ENCODE peak calls at places on chromosome 7, in five cellular contexts. U is SK-N-SH, A is K562, G is GM12878, X is HepG2. W is an unnamed sample.

GRCh38 chr7:132720835-132721234 is 144.6 kb upstream of the PLXNA4 start:
- DNase-seq in U (no peak), A (no peak), G (no peak), X (no peak), W (no peak)

GRCh38 chr7:95004618-95005282 is 97.4 kb downstream of the PPP1R9A start:
- DNase-seq in A (no peak), U (peak; percentile 23), X (no peak), G (no peak), W (no peak)

GRCh38 chr7:25849361-25850184 is 302.4 kb upstream of the NFE2L3 start:
- DNase-seq in X (peak; percentile 48), G (no peak), U (no peak), A (no peak), W (peak; percentile 26)

GRCh38 chr7:81140775-81141174 is 221.9 kb upstream of the SEMA3C start:
- DNase-seq in X (no peak), G (no peak), A (no peak), U (peak; percentile 14), W (no peak)

GRCh38 chr7:18430810-18431209 is 64.7 kb upstream of the HDAC9 start:
- DNase-seq in U (no peak), G (no peak), X (no peak), A (no peak), W (no peak)

GRCh38 chr7:85890244-85890811 is 703.5 kb upstream of the SEMA3D start:
- DNase-seq in A (no peak), U (peak; percentile 48), G (no peak), X (peak; percentile 39), W (peak; percentile 34)

GRCh38 chr7:32073533-32073932 is 3.3 kb upstream of the PDE1C start:
- DNase-seq in G (no peak), X (no peak), U (no peak), A (no peak), W (no peak)

GRCh38 chr7:100572949-100573675 is 588 bp downstream of the SAP25 start:
- DNase-seq in X (no peak), U (peak; percentile 37), A (no peak), G (no peak), W (no peak)

GRCh38 chr7:192701-193536 is 548 bp downstream of the FAM20C start:
- DNase-seq in G (no peak), X (no peak), U (peak; percentile 79), A (no peak), W (no peak)

GRCh38 chr7:16071246-16071857 is 350.0 kb downstream of the CRPPA start:
- DNase-seq in X (peak; percentile 50), A (peak; percentile 59), U (peak; percentile 39), G (no peak), W (peak; percentile 61)

GRCh38 chr7:1298051-1298937 is 65.6 kb downstream of the UNCX start:
- DNase-seq in U (peak; percentile 59), A (no peak), G (no peak), X (no peak), W (no peak)

GRCh38 chr7:79199961-79200360 is 253.5 kb downstream of the MAGI2 start:
- DNase-seq in U (no peak), X (no peak), G (no peak), A (no peak), W (no peak)

GRCh38 chr7:5634107-5634950 is 147.1 kb downstream of the RNF216 start:
- DNase-seq in G (no peak), U (peak; percentile 93), A (no peak), X (no peak), W (no peak)

GRCh38 chr7:2632717-2633537 is 1.1 kb downstream of the TTYH3 start:
- DNase-seq in A (no peak), U (peak; percentile 80), G (no peak), X (no peak), W (peak; percentile 57)

GRCh38 chr7:17318146-17318545 is 19.7 kb downstream of the AHR start:
- DNase-seq in G (no peak), U (no peak), A (no peak), X (no peak), W (no peak)

GRCh38 chr7:35736725-35737124 is 41.8 kb upstream of the HERPUD2 start:
- DNase-seq in U (no peak), G (no peak), X (peak; percentile 85), A (no peak), W (peak; percentile 23)

GRCh38 chr7:54810401-54810800 is 51.4 kb upstream of the SEC61G start:
- DNase-seq in U (no peak), A (no peak), X (no peak), G (no peak), W (no peak)

GRCh38 chr7:98398567-98399372 is 2.1 kb downstream of the BAIAP2L1 start:
- DNase-seq in X (no peak), A (no peak), U (no peak), G (no peak), W (no peak)

GRCh38 chr7:134419085-134419484 is 39.8 kb downstream of the AKR1B1 start:
- DNase-seq in X (peak; percentile 20), G (no peak), A (no peak), U (no peak), W (no peak)

GRCh38 chr7:7920481-7920880 is 48.1 kb upstream of the GLCCI1 start:
- DNase-seq in U (no peak), X (no peak), G (peak; percentile 76), A (no peak), W (no peak)

GRCh38 chr7:132028144-132028920 is 471.9 kb upstream of the PODXL start:
- DNase-seq in G (no peak), U (no peak), A (no peak), X (no peak), W (no peak)

GRCh38 chr7:36100293-36100692 is 52.8 kb upstream of the EEPD1 start:
- DNase-seq in A (no peak), U (no peak), X (no peak), G (no peak), W (no peak)

GRCh38 chr7:80361948-80362347 is 149.9 kb downstream of the GNAT3 start:
- DNase-seq in X (peak; percentile 28), U (no peak), G (no peak), A (no peak), W (no peak)

GRCh38 chr7:86933295-86933845 is 126.1 kb downstream of the ELAPOR2 start:
- DNase-seq in G (no peak), U (no peak), A (peak; percentile 14), X (no peak), W (no peak)

GRCh38 chr7:12979181-12979580 is 291.7 kb downstream of the ARL4A start:
- DNase-seq in X (no peak), U (no peak), G (no peak), A (no peak), W (no peak)

GRCh38 chr7:155992538-155992937 is 180.3 kb upstream of the SHH start:
- DNase-seq in X (no peak), A (no peak), G (no peak), U (no peak), W (no peak)

GRCh38 chr7:47380325-47381131 is 201.4 kb downstream of the TNS3 start:
- DNase-seq in G (no peak), U (no peak), A (no peak), X (peak; percentile 48), W (peak; percentile 29)

GRCh38 chr7:105800849-105801534 is 75.4 kb downstream of the ATXN7L1 start:
- DNase-seq in X (no peak), G (no peak), A (no peak), U (no peak), W (no peak)

GRCh38 chr7:79357101-79357500 is 96.4 kb downstream of the MAGI2 start:
- DNase-seq in U (no peak), G (no peak), A (no peak), X (no peak), W (no peak)

GRCh38 chr7:55019329-55019690 is 493 bp downstream of the EGFR start:
- DNase-seq in X (no peak), G (no peak), A (no peak), U (no peak), W (no peak)

GRCh38 chr7:157088136-157088535 is 50.6 kb upstream of the UBE3C start:
- DNase-seq in X (no peak), A (peak; percentile 11), G (no peak), U (no peak), W (no peak)

GRCh38 chr7:155422151-155422550 is 35.8 kb upstream of the EN2 start:
- DNase-seq in A (no peak), X (no peak), G (no peak), U (no peak), W (no peak)

GRCh38 chr7:23020742-23021401 is 6.9 kb upstream of the HYCC1 start:
- DNase-seq in A (no peak), U (no peak), X (no peak), G (no peak), W (no peak)
- TF ChIP-seq REST in A (no peak), U (no peak), X (no peak), G (no peak), W (no peak)

GRCh38 chr7:116236020-116236630 is 25.8 kb downstream of the TES start:
- DNase-seq in U (peak; percentile 35), G (no peak), A (peak; percentile 40), X (peak; percentile 51), W (peak; percentile 60)
- TF ChIP-seq RAD21 in U (peak; percentile 93), G (peak; percentile 76), A (peak; percentile 82), X (peak; percentile 37), W (peak; percentile 89)

DNA sequence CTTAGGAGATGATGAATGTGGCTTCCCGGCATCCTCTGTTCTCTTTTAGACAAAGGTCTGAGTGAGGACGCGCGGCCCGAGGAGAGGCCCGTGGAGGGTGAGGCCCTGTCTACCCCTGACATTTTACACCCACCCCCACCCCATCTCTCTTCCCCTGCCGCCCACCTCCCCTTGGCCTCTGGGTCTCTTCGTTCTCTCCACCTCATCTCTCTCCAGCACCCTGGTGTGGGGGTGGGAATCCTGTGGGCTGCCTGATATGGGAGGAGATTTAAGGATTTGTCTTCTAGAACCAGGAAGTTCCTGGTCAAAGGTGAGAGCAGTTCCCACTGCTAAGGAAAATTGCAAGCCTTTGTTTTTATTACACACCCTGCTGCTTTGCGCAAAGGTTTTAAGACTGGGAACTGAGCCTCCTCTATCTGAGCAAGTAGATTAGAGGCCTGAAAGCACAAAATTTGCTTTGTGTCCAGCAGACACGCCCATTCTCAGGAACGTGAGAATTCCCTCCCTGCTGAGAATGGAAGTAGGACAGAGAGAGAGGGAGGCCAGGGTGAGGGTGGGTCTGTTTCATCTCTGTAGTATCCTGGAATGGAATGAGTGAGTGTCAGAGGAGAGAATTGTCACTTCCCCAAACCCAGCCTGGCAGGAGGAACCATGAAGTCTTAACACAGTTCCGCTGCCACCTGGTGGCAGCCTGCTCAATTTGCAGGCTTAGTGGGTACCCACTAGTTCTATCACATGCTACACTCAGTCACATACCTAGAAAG is 91.2 kb downstream of the GTF2IRD1 start:
- DNase-seq in G (no peak), U (peak; percentile 77), A (peak; percentile 71), X (peak; percentile 44), W (peak; percentile 42)
- TF ChIP-seq USF2 in G (no peak), U (no peak), A (no peak), X (no peak), W (no peak)

GRCh38 chr7:107813524-107813923 is 10.5 kb upstream of the SLC26A3 start:
- DNase-seq in U (no peak), A (no peak), X (no peak), G (no peak), W (no peak)
- TF ChIP-seq REST in U (no peak), A (no peak), X (no peak), G (no peak), W (no peak)

W was measured in A549.